ENCODE peak calls at places on chromosomes 6 and 20, in five cellular contexts. One of them, this sample, is unnamed.

GRCh38 chr20:64063389-64064144 is 569 bp downstream of the TCEA2 start:
- DNase-seq in A549: no peak
- DNase-seq in H1: no peak
- DNase-seq in mucosa of descending colon: no peak
- DNase-seq in HFF-Myc: no peak
- DNase-seq in this sample: no peak

GRCh38 chr6:2216794-2217383 is 28.5 kb downstream of the GMDS start:
- DNase-seq in H1: no peak
- DNase-seq in HFF-Myc: no peak
- DNase-seq in mucosa of descending colon: no peak
- DNase-seq in A549: no peak
- DNase-seq in this sample: no peak

GRCh38 chr20:35515949-35516645 is 13.4 kb downstream of the C20orf173 start:
- DNase-seq in HFF-Myc: peak
- DNase-seq in A549: peak
- DNase-seq in mucosa of descending colon: no peak
- DNase-seq in H1: no peak
- DNase-seq in this sample: peak

GRCh38 chr6:31660998-31661866 is 654 bp upstream of the C6orf47 start:
- DNase-seq in A549: no peak
- DNase-seq in mucosa of descending colon: no peak
- DNase-seq in HFF-Myc: no peak
- DNase-seq in H1: no peak
- DNase-seq in this sample: peak

GRCh38 chr6:26012061-26012460 is 49.5 kb downstream of the TRIM38 start:
- DNase-seq in HFF-Myc: no peak
- DNase-seq in A549: no peak
- DNase-seq in H1: no peak
- DNase-seq in mucosa of descending colon: no peak
- DNase-seq in this sample: no peak

GRCh38 chr6:39543117-39543516 is 182.1 kb downstream of the KIF6 start:
- DNase-seq in HFF-Myc: no peak
- DNase-seq in mucosa of descending colon: no peak
- DNase-seq in H1: no peak
- DNase-seq in A549: no peak
- DNase-seq in this sample: peak

GRCh38 chr6:79713701-79714322 is 82.7 kb downstream of the SH3BGRL2 start:
- DNase-seq in HFF-Myc: peak
- DNase-seq in H1: peak
- DNase-seq in A549: peak
- DNase-seq in mucosa of descending colon: no peak
- DNase-seq in this sample: peak

GRCh38 chr20:34706912-34707784 is 3.0 kb downstream of the TP53INP2 start:
- DNase-seq in A549: no peak
- DNase-seq in H1: no peak
- DNase-seq in mucosa of descending colon: no peak
- DNase-seq in HFF-Myc: no peak
- DNase-seq in this sample: no peak

GRCh38 chr6:32905078-32905477 is 35.8 kb downstream of the HLA-DMB start:
- DNase-seq in mucosa of descending colon: no peak
- DNase-seq in A549: no peak
- DNase-seq in H1: no peak
- DNase-seq in HFF-Myc: no peak
- DNase-seq in this sample: no peak

GRCh38 chr6:12401200-12401599 is 111.0 kb downstream of the EDN1 start:
- DNase-seq in H1: no peak
- DNase-seq in HFF-Myc: no peak
- DNase-seq in mucosa of descending colon: no peak
- DNase-seq in A549: no peak
- DNase-seq in this sample: peak

GRCh38 chr6:69937402-69938131 is 71.2 kb downstream of the COL19A1 start:
- DNase-seq in H1: no peak
- DNase-seq in mucosa of descending colon: no peak
- DNase-seq in A549: no peak
- DNase-seq in HFF-Myc: no peak
- DNase-seq in this sample: no peak

GRCh38 chr20:5888051-5888450 is 62.3 kb downstream of the TRMT6 start:
- DNase-seq in H1: no peak
- DNase-seq in A549: no peak
- DNase-seq in mucosa of descending colon: no peak
- DNase-seq in HFF-Myc: no peak
- DNase-seq in this sample: no peak

GRCh38 chr6:112183271-112183671 is 71.1 kb downstream of the LAMA4 start:
- DNase-seq in mucosa of descending colon: no peak
- DNase-seq in HFF-Myc: no peak
- DNase-seq in A549: no peak
- DNase-seq in H1: no peak
- DNase-seq in this sample: peak

GRCh38 chr6:30322527-30323501 is 3.9 kb upstream of the TRIM39 start:
- DNase-seq in A549: no peak
- DNase-seq in mucosa of descending colon: no peak
- DNase-seq in HFF-Myc: no peak
- DNase-seq in H1: no peak
- DNase-seq in this sample: peak

GRCh38 chr6:72650081-72650745 is 28.3 kb downstream of the KCNQ5 start:
- DNase-seq in H1: no peak
- DNase-seq in HFF-Myc: no peak
- DNase-seq in mucosa of descending colon: no peak
- DNase-seq in A549: no peak
- DNase-seq in this sample: no peak

GRCh38 chr20:58004146-58004545 is 224.3 kb downstream of the ANKRD60 start:
- DNase-seq in H1: no peak
- DNase-seq in A549: no peak
- DNase-seq in mucosa of descending colon: no peak
- DNase-seq in HFF-Myc: no peak
- DNase-seq in this sample: no peak

GRCh38 chr20:12970372-12970821 is 38.4 kb upstream of the SPTLC3 start:
- DNase-seq in mucosa of descending colon: no peak
- DNase-seq in HFF-Myc: peak
- DNase-seq in A549: peak
- DNase-seq in H1: no peak
- DNase-seq in this sample: peak

GRCh38 chr6:4658486-4658885 is 117.7 kb upstream of the CDYL start:
- DNase-seq in mucosa of descending colon: no peak
- DNase-seq in A549: no peak
- DNase-seq in HFF-Myc: no peak
- DNase-seq in H1: no peak
- DNase-seq in this sample: no peak

GRCh38 chr6:79605061-79605460 is 26.1 kb upstream of the SH3BGRL2 start:
- DNase-seq in A549: no peak
- DNase-seq in H1: no peak
- DNase-seq in HFF-Myc: no peak
- DNase-seq in mucosa of descending colon: no peak
- DNase-seq in this sample: no peak

GRCh38 chr6:125670586-125670985 is 78.8 kb upstream of the HEY2 start:
- DNase-seq in H1: no peak
- DNase-seq in A549: peak
- DNase-seq in HFF-Myc: no peak
- DNase-seq in mucosa of descending colon: no peak
- DNase-seq in this sample: peak

GRCh38 chr6:33112148-33112547 is 36.4 kb downstream of the HLA-DPB1 start:
- DNase-seq in H1: no peak
- DNase-seq in HFF-Myc: no peak
- DNase-seq in A549: peak
- DNase-seq in mucosa of descending colon: no peak
- DNase-seq in this sample: peak

GRCh38 chr6:138724015-138724414 is 49.6 kb upstream of the CCDC28A start:
- DNase-seq in mucosa of descending colon: no peak
- DNase-seq in A549: no peak
- DNase-seq in HFF-Myc: no peak
- DNase-seq in H1: no peak
- DNase-seq in this sample: peak

GRCh38 chr20:31570735-31571617 is 34.1 kb upstream of the ID1 start:
- DNase-seq in mucosa of descending colon: no peak
- DNase-seq in H1: no peak
- DNase-seq in A549: no peak
- DNase-seq in HFF-Myc: no peak
- DNase-seq in this sample: no peak

GRCh38 chr6:70538364-70538763 is 28.4 kb upstream of the SDHAF4 start:
- DNase-seq in mucosa of descending colon: no peak
- DNase-seq in HFF-Myc: no peak
- DNase-seq in A549: no peak
- DNase-seq in H1: no peak
- DNase-seq in this sample: no peak

GRCh38 chr6:43953256-43953655 is 174.0 kb downstream of the MRPL14 start:
- DNase-seq in HFF-Myc: no peak
- DNase-seq in A549: no peak
- DNase-seq in mucosa of descending colon: no peak
- DNase-seq in H1: no peak
- DNase-seq in this sample: no peak

GRCh38 chr6:43952746-43953145 is 174.5 kb downstream of the MRPL14 start:
- DNase-seq in mucosa of descending colon: no peak
- DNase-seq in HFF-Myc: no peak
- DNase-seq in A549: peak
- DNase-seq in H1: peak
- DNase-seq in this sample: no peak

GRCh38 chr6:43951063-43951755 is 176.0 kb downstream of the MRPL14 start:
- DNase-seq in mucosa of descending colon: peak
- DNase-seq in HFF-Myc: no peak
- DNase-seq in A549: peak
- DNase-seq in H1: peak
- DNase-seq in this sample: peak

GRCh38 chr6:43950731-43951062 is 176.6 kb downstream of the MRPL14 start:
- DNase-seq in H1: peak
- DNase-seq in A549: no peak
- DNase-seq in mucosa of descending colon: no peak
- DNase-seq in HFF-Myc: no peak
- DNase-seq in this sample: no peak

GRCh38 chr6:43951756-43952675 is 175.2 kb downstream of the MRPL14 start:
- DNase-seq in mucosa of descending colon: no peak
- DNase-seq in A549: no peak
- DNase-seq in H1: no peak
- DNase-seq in HFF-Myc: no peak
- DNase-seq in this sample: no peak
- TF ChIP-seq CTCF in mucosa of descending colon: no peak
- TF ChIP-seq CTCF in A549: no peak
- TF ChIP-seq CTCF in H1: no peak
- TF ChIP-seq CTCF in HFF-Myc: no peak
- TF ChIP-seq CTCF in this sample: no peak

GRCh38 chr6:128601060-128601459 is 80.7 kb upstream of the PTPRK start:
- DNase-seq in HFF-Myc: no peak
- DNase-seq in H1: no peak
- DNase-seq in A549: no peak
- DNase-seq in mucosa of descending colon: no peak
- DNase-seq in this sample: peak
- TF ChIP-seq CTCF in HFF-Myc: no peak
- TF ChIP-seq CTCF in H1: no peak
- TF ChIP-seq CTCF in A549: no peak
- TF ChIP-seq CTCF in mucosa of descending colon: no peak
- TF ChIP-seq CTCF in this sample: no peak

DNA sequence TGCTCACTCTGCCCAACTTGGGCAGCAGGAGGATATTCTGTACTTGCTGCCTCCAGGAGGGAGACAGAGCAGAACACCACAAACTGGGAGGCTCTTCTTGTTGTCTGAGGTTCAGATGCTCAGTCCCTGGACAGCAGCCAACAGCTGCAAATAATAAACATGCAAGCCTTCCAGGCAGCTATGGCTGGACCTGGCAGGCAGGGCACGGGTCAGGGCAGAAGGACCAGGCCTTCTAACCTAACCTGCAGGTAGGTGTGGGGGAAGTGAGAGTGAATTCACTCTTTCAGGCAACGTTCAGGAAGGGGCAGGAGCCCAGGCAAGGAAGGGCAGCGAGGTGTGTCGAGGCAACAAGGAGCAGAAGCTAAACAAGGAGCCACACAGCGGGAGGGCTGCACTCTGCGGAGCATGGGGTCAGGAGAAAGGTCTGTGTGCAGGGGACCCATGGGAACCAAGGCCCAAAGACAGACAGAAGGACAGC is 31.5 kb downstream of the NINL start:
- DNase-seq in mucosa of descending colon: no peak
- DNase-seq in H1: no peak
- DNase-seq in A549: no peak
- DNase-seq in HFF-Myc: peak
- DNase-seq in this sample: peak
- TF ChIP-seq CTCF in mucosa of descending colon: no peak
- TF ChIP-seq CTCF in H1: no peak
- TF ChIP-seq CTCF in A549: no peak
- TF ChIP-seq CTCF in HFF-Myc: no peak
- TF ChIP-seq CTCF in this sample: no peak

DNA sequence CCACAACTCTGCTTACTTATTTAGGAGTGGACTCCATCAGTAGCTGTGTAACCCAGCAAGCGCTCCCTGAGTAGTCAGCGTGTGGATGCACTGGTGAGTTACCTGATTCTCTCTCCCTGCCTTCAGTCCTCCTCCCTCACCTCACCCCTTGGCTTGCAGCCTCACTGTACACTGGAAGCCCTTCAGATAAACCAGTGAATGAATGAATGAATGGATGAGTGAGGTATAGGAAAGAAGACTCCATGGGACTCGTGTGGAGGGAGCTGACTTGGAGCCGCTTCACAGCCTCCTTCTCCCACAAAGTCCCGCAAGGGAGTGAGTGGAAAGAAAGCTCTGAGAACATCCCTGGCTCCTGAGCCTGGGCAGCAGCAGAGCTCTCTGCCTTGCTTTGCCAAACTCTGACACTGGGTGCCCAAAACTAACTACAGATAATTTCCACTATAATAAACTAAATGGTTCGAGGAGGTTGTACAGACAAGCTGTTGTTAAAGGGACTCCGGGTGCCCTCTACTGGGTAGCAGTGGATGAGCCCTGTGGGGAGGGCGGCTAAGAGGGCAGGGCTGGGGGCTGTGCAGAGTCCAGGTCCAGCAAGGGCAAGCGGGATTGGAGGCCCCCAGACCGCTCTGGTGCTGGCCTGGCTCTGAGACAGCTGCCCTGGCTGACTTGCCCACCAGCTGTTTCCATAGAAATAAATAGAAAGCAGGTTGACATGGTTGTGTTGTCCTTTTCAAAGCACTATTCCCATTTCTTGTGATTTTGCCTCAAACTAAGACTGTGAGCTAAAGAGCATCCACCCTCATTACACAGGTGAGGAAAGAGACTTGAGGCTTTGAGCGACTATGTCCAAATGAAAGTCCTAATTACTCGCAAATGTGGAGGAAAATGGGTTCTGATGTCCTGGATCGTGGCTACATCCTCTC is 167.7 kb upstream of the CST7 start:
- DNase-seq in mucosa of descending colon: no peak
- DNase-seq in HFF-Myc: no peak
- DNase-seq in A549: peak
- DNase-seq in H1: peak
- DNase-seq in this sample: peak
- TF ChIP-seq CTCF in mucosa of descending colon: no peak
- TF ChIP-seq CTCF in HFF-Myc: peak
- TF ChIP-seq CTCF in A549: peak
- TF ChIP-seq CTCF in H1: peak
- TF ChIP-seq CTCF in this sample: peak

DNA sequence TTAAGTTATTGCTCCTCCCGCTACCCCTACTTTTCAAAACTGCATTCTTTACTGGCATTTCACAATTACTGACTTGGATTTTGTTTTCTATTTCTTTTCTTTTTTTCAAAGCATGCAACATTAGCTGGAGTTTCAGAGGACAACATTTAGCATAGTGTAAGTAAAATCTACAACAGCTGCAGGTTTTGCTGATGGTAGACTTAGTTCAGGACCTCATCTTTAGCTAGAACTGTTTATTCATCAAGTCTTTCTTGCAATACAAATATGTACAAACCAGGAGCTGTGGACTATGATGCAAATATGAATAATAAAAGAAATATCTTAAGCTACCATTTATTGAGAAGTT is 728 bp upstream of the CEP162 start:
- DNase-seq in H1: no peak
- DNase-seq in A549: no peak
- DNase-seq in HFF-Myc: no peak
- DNase-seq in mucosa of descending colon: no peak
- DNase-seq in this sample: no peak
- TF ChIP-seq CTCF in H1: no peak
- TF ChIP-seq CTCF in A549: no peak
- TF ChIP-seq CTCF in HFF-Myc: no peak
- TF ChIP-seq CTCF in mucosa of descending colon: peak
- TF ChIP-seq CTCF in this sample: no peak